ENCODE peak calls at places on chromosomes 13 and 19, in four cellular contexts. X, J, R and A are unnamed samples.

GRCh38 chr19:30539315-30539714 is 167.1 kb downstream of the ZNF536 start:
- DNase-seq in R (no peak), J (no peak), X (no peak), A (no peak)

GRCh38 chr19:39200818-39201145 is 3.3 kb downstream of the SYCN start:
- DNase-seq in R (no peak), J (no peak), X (no peak), A (no peak)

GRCh38 chr19:55702131-55702627 is 27.2 kb downstream of the EPN1 start:
- DNase-seq in R (no peak), J (peak), X (no peak), A (no peak)

GRCh38 chr13:19982447-19983043 is 24.0 kb downstream of the ZMYM2 start:
- DNase-seq in J (no peak), R (no peak), X (no peak), A (no peak)

GRCh38 chr13:89163081-89163480 is 1491.9 kb downstream of the SLITRK5 start:
- DNase-seq in R (no peak), J (no peak), X (no peak), A (no peak)

GRCh38 chr19:51531349-51532315 is at the start of gene SIGLEC6:
- DNase-seq in J (no peak), X (no peak), R (peak), A (no peak)

GRCh38 chr13:24911135-24911524 is 147.2 kb downstream of the RNF17 start:
- DNase-seq in R (no peak), X (no peak), J (no peak), A (no peak)

GRCh38 chr19:15280048-15280725 is 47.9 kb upstream of the EPHX3 start:
- DNase-seq in J (no peak), R (no peak), X (no peak), A (no peak)

GRCh38 chr13:104868806-104869205 is 1666.7 kb downstream of the EFNB2 start:
- DNase-seq in J (no peak), X (no peak), R (no peak), A (no peak)

GRCh38 chr13:28569886-28570285 is 75.0 kb upstream of the FLT1 start:
- DNase-seq in X (no peak), J (no peak), R (no peak), A (no peak)

GRCh38 chr19:7522072-7522922 is at the start of gene MCOLN1:
- DNase-seq in R (peak), J (peak), X (peak), A (peak)

GRCh38 chr19:35644987-35645679 is 3.0 kb upstream of the COX6B1 start:
- DNase-seq in J (peak), X (peak), R (no peak), A (peak)

GRCh38 chr19:54422136-54422535 is 6.9 kb downstream of the TTYH1 start:
- DNase-seq in J (peak), X (no peak), R (no peak), A (no peak)

GRCh38 chr19:31448221-31448657 is 99.0 kb upstream of the TSHZ3 start:
- DNase-seq in X (no peak), R (no peak), J (no peak), A (no peak)

GRCh38 chr13:32720026-32720425 is 133.8 kb downstream of the PDS5B start:
- DNase-seq in J (no peak), R (no peak), X (no peak), A (no peak)

GRCh38 chr19:48818234-48818823 is 7.5 kb upstream of the BCAT2 start:
- DNase-seq in R (no peak), J (no peak), X (no peak), A (no peak)

GRCh38 chr19:48821633-48822032 is 10.8 kb upstream of the BCAT2 start:
- DNase-seq in R (no peak), X (no peak), J (no peak), A (no peak)

GRCh38 chr19:48817585-48818124 is 6.8 kb upstream of the BCAT2 start:
- DNase-seq in X (no peak), R (no peak), J (no peak), A (no peak)

GRCh38 chr19:48822514-48822913 is 11.7 kb upstream of the BCAT2 start:
- DNase-seq in X (no peak), R (no peak), J (no peak), A (no peak)

DNA sequence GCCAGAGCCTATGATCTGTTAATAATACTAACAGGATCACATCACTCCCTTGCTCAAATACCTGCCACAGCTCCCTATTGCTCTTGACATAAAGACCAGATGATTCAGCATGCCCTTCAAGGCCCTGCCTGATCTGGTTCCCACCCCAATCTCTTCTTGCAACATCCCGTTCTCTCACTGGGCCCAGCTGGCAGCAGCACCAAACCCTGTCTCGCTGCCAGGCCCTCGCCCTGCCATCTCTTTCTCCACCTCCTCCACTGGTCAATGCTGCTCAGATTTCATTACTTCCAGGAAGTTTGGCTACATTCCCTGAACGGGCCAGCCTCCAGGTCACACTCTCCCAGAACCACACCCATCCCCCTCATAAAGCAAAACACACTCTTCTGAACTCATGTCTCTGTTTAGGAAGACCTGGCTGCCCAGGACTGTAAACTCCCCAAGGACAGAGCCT is 8.6 kb upstream of the BCAT2 start:
- DNase-seq in X (no peak), J (no peak), R (no peak), A (peak)
- TF ChIP-seq ZBTB33 in X (no peak), J (no peak), R (no peak), A (no peak)

GRCh38 chr19:18392417-18392816 is 5.0 kb downstream of the LRRC25 start:
- DNase-seq in J (peak), R (no peak), X (no peak), A (no peak)

GRCh38 chr19:18391509-18392075 is 5.6 kb downstream of the GDF15 start:
- DNase-seq in X (no peak), R (no peak), J (no peak), A (no peak)

GRCh38 chr19:18390075-18390909 is 4.3 kb downstream of the GDF15 start:
- DNase-seq in J (no peak), X (no peak), R (no peak), A (no peak)

GRCh38 chr19:18393836-18394235 is 3.6 kb downstream of the LRRC25 start:
- DNase-seq in J (no peak), R (no peak), X (no peak), A (no peak)

GRCh38 chr19:18392936-18393335 is 4.5 kb downstream of the LRRC25 start:
- DNase-seq in X (no peak), R (no peak), J (no peak), A (no peak)
- TF ChIP-seq SP1 in X (no peak), R (no peak), J (no peak), A (no peak)

DNA sequence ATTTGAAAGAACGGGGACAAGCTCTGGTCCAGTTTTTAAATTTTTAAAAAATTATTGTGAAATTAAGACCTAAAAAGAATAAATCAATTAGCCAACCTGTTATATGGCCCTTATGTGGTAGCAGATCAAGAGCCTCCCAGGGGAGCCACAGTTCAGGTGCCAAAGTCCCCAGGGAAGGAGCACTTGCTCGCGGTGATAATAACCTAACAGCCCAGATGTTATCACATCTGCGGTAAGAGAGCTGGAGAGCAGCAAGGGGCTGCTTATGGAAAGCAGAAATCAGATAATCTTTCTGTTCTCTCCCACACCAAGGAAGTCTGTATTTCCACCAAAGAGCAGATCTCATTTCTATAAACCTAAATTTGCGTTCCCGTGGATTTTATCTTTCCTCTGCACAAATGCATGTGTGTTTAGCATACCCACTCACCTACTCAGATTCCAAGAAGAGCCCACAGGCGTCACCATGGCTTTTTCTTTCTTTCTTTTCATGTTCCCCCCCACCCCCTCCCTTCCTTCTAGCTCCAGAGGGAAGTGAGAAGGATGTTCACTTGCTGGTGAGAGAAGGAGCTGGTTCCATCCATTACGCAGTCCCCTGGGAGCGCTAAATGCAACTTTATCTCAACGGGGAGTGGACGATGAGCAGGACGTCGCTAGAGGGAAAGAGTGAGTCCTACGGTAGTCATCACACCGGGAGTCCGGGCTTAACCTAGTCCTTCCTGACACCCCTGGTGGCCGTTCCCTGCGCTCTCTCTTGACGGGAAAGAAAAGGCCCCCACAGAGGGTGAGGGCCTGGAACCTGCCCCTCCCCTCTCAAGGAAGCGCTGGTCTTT is 1.6 kb upstream of the POU4F1 start:
- DNase-seq in J (peak), X (peak), R (no peak), A (no peak)
- TF ChIP-seq ZNF274 in J (no peak), X (no peak), R (no peak), A (no peak)

GRCh38 chr13:96925466-96925865 is 68.8 kb downstream of the OXGR1 start:
- DNase-seq in J (no peak), X (peak), R (no peak), A (no peak)
- TF ChIP-seq ZBTB33 in J (no peak), X (no peak), R (no peak), A (no peak)

GRCh38 chr19:44509478-44509877 is 9.2 kb upstream of the ZNF180 start:
- DNase-seq in J (no peak), R (no peak), X (no peak), A (no peak)

GRCh38 chr19:44517146-44517545 is 12.3 kb downstream of the CEACAM20 start:
- DNase-seq in J (no peak), R (no peak), X (no peak), A (no peak)

GRCh38 chr19:44515031-44515430 is 14.4 kb downstream of the CEACAM20 start:
- DNase-seq in X (no peak), J (no peak), R (no peak), A (no peak)

GRCh38 chr19:44515907-44516306 is 13.6 kb downstream of the CEACAM20 start:
- DNase-seq in X (no peak), J (no peak), R (no peak), A (no peak)

DNA sequence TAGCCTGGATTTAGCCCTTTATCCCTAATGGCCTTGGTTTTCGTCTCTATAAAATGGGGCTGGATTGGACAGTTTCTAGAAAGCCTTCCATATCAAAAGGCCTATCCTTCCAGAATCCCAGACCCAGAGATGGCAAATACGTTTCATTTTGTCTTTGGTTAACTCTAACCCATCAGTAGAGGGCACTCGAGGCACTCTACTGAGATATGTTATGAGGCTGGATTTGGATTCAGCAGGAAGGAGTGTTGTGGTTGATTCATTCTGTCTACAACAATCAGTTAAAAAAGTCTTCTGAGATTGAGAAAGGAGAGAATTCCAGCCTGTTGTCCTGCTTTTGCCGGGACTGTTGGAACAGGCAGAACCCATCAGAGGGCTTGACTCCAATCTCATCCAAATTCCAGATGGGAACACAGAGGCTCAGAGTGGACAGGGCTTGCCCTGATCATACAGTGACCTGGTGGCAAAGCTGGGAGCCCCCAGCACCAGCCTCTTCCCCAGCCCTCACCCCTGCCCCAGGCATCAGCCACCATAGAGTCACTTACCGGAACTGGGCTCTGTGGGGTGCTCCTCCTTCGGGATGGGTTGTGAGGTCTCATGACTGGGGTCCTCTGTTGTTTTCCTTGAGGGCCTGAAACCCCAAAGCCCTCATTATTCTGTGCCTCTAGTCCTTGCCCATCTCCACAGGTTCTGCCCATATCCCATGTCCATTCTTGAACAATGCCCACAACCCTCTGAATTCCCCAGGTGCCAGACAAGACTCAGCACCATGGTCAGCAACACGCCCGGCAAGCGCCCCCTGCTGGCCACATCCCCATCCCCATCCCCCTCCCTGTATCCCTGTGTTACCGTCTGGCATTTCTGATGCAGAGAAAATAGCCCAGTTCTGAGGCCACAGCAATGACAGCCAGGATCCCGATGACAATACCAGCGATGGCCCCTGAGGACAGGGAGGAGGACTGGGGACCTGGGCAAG is 12.3 kb upstream of the ZNF180 start:
- DNase-seq in R (no peak), J (peak), X (peak), A (peak)
- TF ChIP-seq SP1 in R (no peak), J (no peak), X (no peak), A (no peak)

DNA sequence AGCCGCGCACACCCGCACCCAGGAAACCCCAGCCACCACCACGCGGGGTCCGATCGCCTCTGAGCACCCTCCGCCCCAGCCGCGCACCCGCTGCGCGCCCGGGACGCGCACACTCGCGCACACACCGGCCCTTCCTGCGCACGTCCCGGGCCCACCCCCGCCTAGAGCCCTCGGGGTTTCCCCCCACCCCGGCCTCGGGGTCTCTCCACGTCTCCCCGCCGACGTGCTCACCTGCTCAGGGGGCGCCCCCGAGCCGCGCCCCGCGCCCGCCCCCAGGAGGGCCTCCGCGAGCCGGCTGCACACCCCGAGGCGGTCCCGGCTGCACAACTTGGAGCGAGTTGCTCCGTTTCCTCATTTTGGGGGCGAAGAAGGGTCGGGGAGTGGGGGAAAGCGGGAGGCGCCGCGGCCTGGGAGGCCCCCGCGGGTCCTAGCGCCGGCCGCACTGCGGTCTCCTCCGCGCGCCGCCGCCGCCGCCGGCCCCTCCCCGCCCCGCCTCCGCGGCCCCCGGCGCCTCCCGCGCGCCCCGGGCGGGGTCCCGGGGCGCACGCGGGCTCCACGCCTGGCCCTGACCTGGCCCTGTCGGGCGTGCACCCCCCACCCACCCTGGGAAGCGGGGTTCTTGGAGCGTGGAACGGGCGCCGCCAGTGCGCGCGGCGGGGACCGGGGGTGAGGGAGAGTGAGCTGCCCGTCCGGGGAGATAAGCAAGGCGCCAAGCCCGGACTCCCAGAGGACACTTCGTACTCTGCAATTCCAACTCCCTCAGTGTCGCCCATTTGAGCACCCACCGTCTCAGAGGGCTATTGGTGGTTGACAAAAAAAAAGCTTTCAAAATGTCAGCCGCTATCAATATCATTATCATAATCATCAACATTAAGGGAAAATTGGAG is at the start of gene MATK:
- DNase-seq in X (no peak), R (no peak), J (peak), A (no peak)
- TF ChIP-seq ZNF274 in X (no peak), R (no peak), J (no peak), A (no peak)

DNA sequence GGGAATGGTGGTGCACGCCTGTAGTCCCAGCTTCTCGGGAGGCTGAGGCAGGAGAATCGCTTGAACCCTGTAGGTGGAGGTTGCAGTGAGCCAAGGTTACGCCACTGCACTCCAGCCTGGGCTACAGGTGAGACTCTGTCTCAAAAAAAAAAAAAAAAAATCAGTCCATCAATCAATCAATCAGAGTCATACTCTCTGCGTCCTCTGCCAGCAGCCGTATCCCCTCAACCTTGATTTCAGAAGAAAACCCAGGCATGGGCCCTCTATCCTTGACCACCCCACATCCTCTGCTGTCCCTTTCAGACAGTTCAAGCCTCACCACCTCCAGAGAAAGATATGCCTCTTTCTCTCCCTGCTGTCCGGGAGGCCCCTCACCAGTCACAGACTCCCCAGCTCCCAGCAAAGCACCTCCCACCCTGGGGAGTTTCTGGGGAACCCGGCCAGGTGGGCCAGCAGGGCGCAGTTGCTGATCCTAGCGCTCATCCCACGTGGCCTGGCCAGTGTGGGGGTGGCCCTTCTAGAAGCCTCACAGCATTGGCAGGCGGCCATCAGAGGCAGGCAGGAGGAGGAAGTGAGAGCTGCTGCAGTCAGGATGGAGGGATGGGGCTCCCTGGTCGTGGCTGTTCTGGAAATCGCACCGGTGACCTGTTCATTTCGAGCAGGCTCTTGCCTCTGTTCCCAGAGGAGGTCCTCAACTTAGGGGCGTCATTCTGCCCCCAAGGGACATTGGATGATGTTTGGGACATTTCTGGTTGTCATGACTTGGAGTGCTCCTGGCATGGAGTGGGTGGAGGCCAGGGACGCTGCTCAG is 10.2 kb upstream of the JSRP1 start:
- DNase-seq in J (peak), R (peak), X (peak), A (no peak)
- TF ChIP-seq ZBTB33 in J (peak), R (no peak), X (no peak), A (no peak)

DNA sequence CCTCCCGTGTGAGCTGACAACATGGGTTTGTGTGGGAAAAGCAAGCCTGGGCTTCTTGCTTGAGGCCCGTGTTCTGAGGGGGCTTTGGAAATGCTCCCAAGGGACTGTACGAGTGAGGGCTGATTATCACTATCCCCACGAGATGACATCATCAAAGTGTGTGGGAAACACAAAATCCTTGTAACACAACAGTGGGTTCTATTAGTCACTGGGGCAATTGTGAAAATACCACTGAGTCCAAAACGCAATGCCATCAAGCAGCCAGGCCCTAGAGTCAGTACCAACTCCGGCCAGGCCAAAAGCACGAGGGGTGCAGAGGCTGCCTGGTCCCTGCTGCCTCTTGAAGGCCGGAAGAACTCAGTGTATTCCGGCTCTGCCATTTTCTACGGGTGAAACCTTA is 29.6 kb downstream of the CAPS start:
- DNase-seq in J (no peak), R (no peak), X (no peak), A (no peak)
- TF ChIP-seq SP1 in J (no peak), R (no peak), X (no peak), A (no peak)

GRCh38 chr13:97030705-97031452 is 36.6 kb upstream of the OXGR1 start:
- DNase-seq in X (peak), R (no peak), J (peak), A (peak)
- TF ChIP-seq ZNF274 in X (no peak), R (no peak), J (no peak), A (no peak)

GRCh38 chr13:36819811-36820140 is 754 bp downstream of the RFXAP start:
- DNase-seq in R (no peak), X (no peak), J (peak), A (no peak)
- TF ChIP-seq ZBTB33 in R (no peak), X (no peak), J (no peak), A (no peak)